ENCODE peak calls at places on chromosome 15, in seven cellular contexts. S, K, N, M, V, X and F are unnamed samples.

GRCh38 chr15:39786444-39787056 is 3.9 kb upstream of the FSIP1 start:
- DNase-seq in S (no peak), K (peak), N (no peak), M (peak), V (peak), X (peak), F (no peak)

GRCh38 chr15:53759333-53759975 is at the start of gene WDR72:
- DNase-seq in S (no peak), K (peak), N (no peak), M (no peak), V (no peak), X (peak), F (peak)

GRCh38 chr15:53295574-53295973 is 463.9 kb downstream of the WDR72 start:
- DNase-seq in S (no peak), K (no peak), N (no peak), M (no peak), V (no peak), X (no peak), F (no peak)

GRCh38 chr15:69225355-69226027 is 65.1 kb downstream of the GLCE start:
- DNase-seq in S (no peak), K (peak), N (no peak), M (peak), V (peak), X (peak), F (peak)

GRCh38 chr15:38746211-38746610 is 181.6 kb upstream of the RASGRP1 start:
- DNase-seq in S (no peak), K (no peak), N (no peak), M (no peak), V (no peak), X (no peak), F (no peak)

GRCh38 chr15:27989838-27990237 is 109.3 kb downstream of the OCA2 start:
- DNase-seq in S (no peak), K (no peak), N (no peak), M (no peak), V (no peak), X (peak), F (no peak)

GRCh38 chr15:57557267-57557666 is 34.4 kb upstream of the MYZAP start:
- DNase-seq in S (no peak), K (no peak), N (no peak), M (no peak), V (no peak), X (no peak), F (no peak)

GRCh38 chr15:88241461-88241860 is 15.1 kb downstream of the NTRK3 start:
- DNase-seq in S (no peak), K (no peak), N (no peak), M (no peak), V (no peak), X (no peak), F (no peak)

GRCh38 chr15:38768970-38769369 is 204.4 kb upstream of the RASGRP1 start:
- DNase-seq in S (peak), K (peak), N (no peak), M (no peak), V (no peak), X (no peak), F (peak)

GRCh38 chr15:77702211-77702957 is 69.7 kb upstream of the LINGO1 start:
- DNase-seq in S (peak), K (peak), N (no peak), M (no peak), V (no peak), X (no peak), F (peak)

GRCh38 chr15:59388670-59389069 is 16.0 kb upstream of the MYO1E start:
- DNase-seq in S (no peak), K (no peak), N (no peak), M (no peak), V (no peak), X (no peak), F (no peak)
- TF ChIP-seq JUND in S (no peak), K (no peak), N (no peak), M (no peak), V (no peak), X (peak), F (no peak)

DNA sequence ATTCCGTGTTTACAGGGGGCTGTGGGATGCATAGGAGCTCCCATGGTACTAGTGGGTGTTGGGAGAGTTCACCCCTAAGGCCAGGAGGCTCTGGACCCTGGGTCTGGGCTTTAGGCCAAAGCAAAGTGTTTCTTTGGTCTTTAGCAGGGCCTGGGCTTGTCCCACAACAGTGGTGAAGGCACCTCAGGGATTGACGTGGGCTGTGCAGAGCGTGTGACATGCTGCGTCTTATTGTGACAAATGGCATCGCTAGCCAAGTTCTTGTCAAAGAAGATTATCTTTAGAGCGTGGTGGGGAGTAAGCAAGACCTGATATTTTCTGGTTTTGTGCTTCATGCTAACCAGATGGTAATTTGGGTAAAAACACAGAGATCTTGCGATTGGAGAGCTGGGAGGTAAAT is 170.1 kb downstream of the APBA2 start:
- DNase-seq in S (no peak), K (no peak), N (no peak), M (no peak), V (no peak), X (peak), F (no peak)
- TF ChIP-seq JUND in S (no peak), K (no peak), N (no peak), M (no peak), V (no peak), X (no peak), F (no peak)

DNA sequence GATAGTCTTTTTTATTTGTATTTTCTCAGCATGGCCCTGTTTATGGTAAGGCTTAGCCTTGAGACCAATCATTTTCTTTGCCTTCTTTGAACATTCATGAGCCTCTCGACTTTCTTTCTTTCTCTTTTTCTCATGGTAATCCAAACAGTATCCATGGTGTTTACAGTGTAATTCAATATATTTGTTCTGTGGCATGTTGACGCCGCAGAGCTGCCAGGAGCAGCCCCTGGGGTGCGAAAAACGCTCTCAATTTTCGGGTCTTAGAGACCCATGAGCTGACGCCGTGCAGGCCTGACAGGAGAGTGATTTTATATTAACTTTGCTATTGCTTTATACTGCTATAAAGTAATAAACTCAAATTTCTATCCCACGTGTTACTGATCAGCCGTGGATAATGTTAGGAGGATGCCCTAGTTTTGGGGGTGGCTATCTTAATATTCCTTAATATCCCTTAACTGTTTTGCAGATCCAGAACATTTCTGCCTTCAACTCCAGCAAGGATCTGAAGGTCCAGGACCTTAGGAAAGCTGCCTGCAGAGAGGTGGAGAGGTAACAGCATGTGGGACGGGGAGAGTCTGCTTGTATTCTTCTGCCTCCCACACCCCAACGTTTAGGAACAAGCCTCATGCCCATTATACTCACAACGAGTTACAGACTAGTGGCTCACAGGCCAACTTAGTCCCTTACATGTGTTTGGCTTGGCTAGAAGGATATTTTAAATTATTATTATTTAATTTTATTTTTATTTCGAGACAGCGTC is 29.3 kb upstream of the MYO1E start:
- DNase-seq in S (no peak), K (no peak), N (no peak), M (no peak), V (no peak), X (no peak), F (no peak)
- TF ChIP-seq JUND in S (no peak), K (no peak), N (no peak), M (no peak), V (no peak), X (no peak), F (no peak)

GRCh38 chr15:55742927-55743614 is at the start of gene PRTG:
- DNase-seq in S (no peak), K (peak), N (no peak), M (no peak), V (peak), X (peak), F (peak)

GRCh38 chr15:55742498-55742926 is 440 bp downstream of the PRTG start:
- DNase-seq in S (no peak), K (peak), N (no peak), M (no peak), V (no peak), X (no peak), F (peak)

GRCh38 chr15:55741592-55742497 is 1.1 kb downstream of the PRTG start:
- DNase-seq in S (no peak), K (peak), N (no peak), M (no peak), V (peak), X (peak), F (peak)

GRCh38 chr15:55744026-55744655 is 1.2 kb upstream of the PRTG start:
- DNase-seq in S (no peak), K (no peak), N (no peak), M (no peak), V (no peak), X (peak), F (no peak)

DNA sequence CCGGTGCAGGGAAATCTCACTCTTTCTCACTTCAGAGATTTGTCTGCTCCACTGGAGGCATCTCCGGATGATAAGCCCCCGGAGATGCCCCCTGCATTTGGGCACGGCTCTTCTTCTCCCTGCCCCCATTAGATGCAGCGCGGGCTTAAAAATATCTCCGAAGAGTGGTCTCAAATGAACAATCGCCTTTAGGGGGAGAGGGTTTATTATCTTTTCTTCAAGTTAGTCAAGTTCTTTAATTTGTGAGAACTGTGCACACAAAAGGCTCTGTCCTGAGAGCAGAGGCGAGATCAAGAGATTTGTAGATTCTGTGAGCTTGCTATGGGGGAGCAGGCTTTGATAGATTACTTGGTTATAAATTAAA is 645 bp upstream of the PRTG start:
- DNase-seq in S (no peak), K (no peak), N (no peak), M (no peak), V (no peak), X (no peak), F (no peak)
- TF ChIP-seq JUND in S (no peak), K (no peak), N (no peak), M (no peak), V (no peak), X (no peak), F (no peak)

GRCh38 chr15:82128401-82129143 is 82.8 kb upstream of the MEX3B start:
- DNase-seq in S (no peak), K (no peak), N (no peak), M (no peak), V (no peak), X (no peak), F (no peak)
- TF ChIP-seq JUND in S (no peak), K (no peak), N (no peak), M (no peak), V (no peak), X (no peak), F (no peak)

DNA sequence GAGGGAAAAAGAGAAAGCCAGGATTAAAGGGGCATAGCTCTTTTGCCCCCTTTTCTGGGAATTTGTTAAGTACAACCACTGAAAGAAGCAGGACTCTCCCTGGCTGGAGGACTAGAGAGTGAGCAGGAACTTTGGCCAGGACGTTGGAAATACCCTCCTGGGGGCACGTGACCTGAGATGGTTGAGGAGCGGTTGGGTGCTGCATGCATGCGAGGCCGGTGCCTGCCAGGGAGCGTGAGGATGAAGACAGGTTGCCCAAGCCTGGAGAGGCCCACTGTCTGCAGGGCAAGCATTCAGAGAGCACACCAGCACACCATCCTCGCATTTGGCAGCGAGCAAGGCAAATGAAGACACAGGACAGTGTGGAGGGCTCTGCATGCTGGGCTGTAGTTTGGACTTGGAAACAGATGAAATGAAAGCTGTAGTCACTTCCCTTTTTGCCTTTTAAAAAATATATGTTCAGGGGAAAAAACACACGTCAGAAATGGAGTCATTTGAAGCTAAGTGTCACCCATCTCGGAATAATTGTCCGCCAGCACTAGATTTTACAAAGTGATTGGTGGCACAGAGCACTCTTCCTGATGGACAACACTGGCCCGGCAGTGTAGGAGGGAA is 217.6 kb downstream of the SLCO3A1 start:
- DNase-seq in S (no peak), K (no peak), N (no peak), M (no peak), V (no peak), X (no peak), F (no peak)
- TF ChIP-seq JUND in S (no peak), K (no peak), N (no peak), M (no peak), V (no peak), X (no peak), F (no peak)

GRCh38 chr15:80732148-80732547 is 37.0 kb downstream of the ABHD17C start:
- DNase-seq in S (no peak), K (no peak), N (no peak), M (no peak), V (no peak), X (no peak), F (no peak)
- TF ChIP-seq JUND in S (no peak), K (no peak), N (no peak), M (no peak), V (no peak), X (no peak), F (no peak)

GRCh38 chr15:41510728-41511127 is 2.9 kb downstream of the LTK start:
- DNase-seq in S (no peak), K (no peak), N (no peak), M (no peak), V (no peak), X (no peak), F (no peak)
- TF ChIP-seq JUND in S (no peak), K (no peak), N (no peak), M (no peak), V (no peak), X (no peak), F (no peak)

DNA sequence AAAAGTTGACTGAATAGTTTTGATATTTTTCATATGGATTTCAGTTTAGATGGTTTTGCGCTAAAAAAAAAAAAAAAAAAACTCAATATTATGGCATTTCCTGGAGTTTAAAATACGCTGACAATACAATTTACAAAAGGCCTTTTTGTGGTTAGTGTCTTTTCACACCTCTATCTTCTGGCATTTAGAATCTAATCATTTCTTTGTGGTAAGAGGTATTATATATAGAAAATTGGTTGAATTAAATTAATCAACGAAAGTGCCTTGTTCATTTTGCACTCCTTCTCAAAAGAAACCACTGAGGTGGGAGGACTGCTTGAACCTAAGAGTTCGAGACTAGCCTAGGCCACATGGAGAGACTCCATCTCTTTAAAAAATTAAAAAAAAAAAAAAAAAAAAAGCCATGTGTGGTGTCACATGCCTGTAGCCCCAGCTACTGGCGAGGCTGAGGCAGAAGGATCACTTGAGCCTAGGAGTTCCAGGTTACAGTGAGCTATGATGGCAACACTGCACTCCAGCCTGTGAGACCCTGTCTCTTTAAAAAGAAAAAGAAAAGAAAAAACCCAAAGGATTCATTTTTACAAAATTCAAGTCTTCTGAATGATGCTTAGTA is 90.0 kb upstream of the ICE2 start:
- DNase-seq in S (no peak), K (no peak), N (no peak), M (no peak), V (no peak), X (no peak), F (no peak)
- TF ChIP-seq JUND in S (no peak), K (no peak), N (no peak), M (no peak), V (no peak), X (no peak), F (no peak)

DNA sequence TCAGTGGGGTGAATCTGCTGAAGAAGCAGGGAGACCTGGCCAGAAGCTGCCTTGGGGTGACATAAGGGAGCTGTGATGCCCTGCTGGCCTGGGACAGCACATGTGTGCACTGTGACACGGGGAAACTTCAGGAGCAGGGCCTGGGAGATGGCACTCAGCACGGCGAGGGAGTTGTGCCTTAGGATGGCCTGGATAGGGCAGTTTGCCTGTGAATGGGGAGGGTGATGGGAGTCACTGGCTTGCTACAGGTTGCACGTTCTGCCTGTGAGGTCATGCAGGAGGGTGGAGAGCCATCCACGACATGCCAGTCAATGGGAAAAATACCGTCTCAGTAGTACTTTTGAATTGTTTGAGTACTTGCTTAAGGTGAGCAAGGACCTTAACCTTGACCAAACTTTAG is 76.8 kb upstream of the UBE3A start:
- DNase-seq in S (no peak), K (no peak), N (no peak), M (no peak), V (no peak), X (no peak), F (no peak)
- TF ChIP-seq JUND in S (no peak), K (no peak), N (no peak), M (no peak), V (no peak), X (no peak), F (no peak)